ENCODE peak calls at places on chromosomes 13 and 19, in four cellular contexts. J is WTC11, D is HepG2, Z is K562. H is an unnamed sample.

GRCh38 chr19:1106841-1107654 is 3.3 kb downstream of the GPX4 start:
- DNase-seq in J (no peak), D (peak; percentile 20), Z (peak; percentile 64), H (no peak)

GRCh38 chr13:109425821-109426689 is 360.3 kb downstream of the IRS2 start:
- DNase-seq in J (no peak), D (no peak), Z (no peak), H (no peak)

GRCh38 chr19:49746206-49746958 is 16.7 kb downstream of the TSKS start:
- DNase-seq in J (peak; percentile 97), D (peak; percentile 36), Z (peak; percentile 98), H (peak; percentile 67)

GRCh38 chr13:83248751-83249150 is 633.5 kb downstream of the SLITRK1 start:
- DNase-seq in J (no peak), D (no peak), Z (no peak), H (no peak)

GRCh38 chr13:33367931-33368330 is 82.4 kb upstream of the STARD13 start:
- DNase-seq in J (no peak), D (no peak), Z (peak; percentile 45), H (no peak)

GRCh38 chr19:47005873-47006272 is 13.8 kb upstream of the NPAS1 start:
- DNase-seq in J (no peak), D (peak; percentile 33), Z (no peak), H (peak; percentile 67)

GRCh38 chr13:111328803-111329410 is 8.5 kb downstream of the TEX29 start:
- DNase-seq in J (no peak), D (no peak), Z (no peak), H (no peak)

GRCh38 chr19:14383556-14383897 is 2.3 kb downstream of the ADGRE5 start:
- DNase-seq in J (no peak), D (no peak), Z (no peak), H (no peak)

GRCh38 chr19:32570081-32570785 is 10.8 kb upstream of the PDCD5 start:
- DNase-seq in J (peak; percentile 65), D (peak; percentile 62), Z (peak; percentile 75), H (peak; percentile 70)

GRCh38 chr13:111337206-111337605 is 16.8 kb downstream of the TEX29 start:
- DNase-seq in J (no peak), D (no peak), Z (no peak), H (no peak)

GRCh38 chr19:30136591-30136990 is 194.6 kb downstream of the URI1 start:
- DNase-seq in J (no peak), D (no peak), Z (no peak), H (no peak)

GRCh38 chr19:53158119-53158656 is 665 bp downstream of the ZNF347 start:
- DNase-seq in J (peak; percentile 52), D (no peak), Z (peak; percentile 51), H (no peak)

GRCh38 chr13:72313546-72313945 is 413.9 kb downstream of the MZT1 start:
- DNase-seq in J (no peak), D (no peak), Z (no peak), H (no peak)

GRCh38 chr13:51280379-51280940 is 58.3 kb downstream of the FAM124A start:
- DNase-seq in J (no peak), D (no peak), Z (no peak), H (no peak)

GRCh38 chr19:21463449-21464105 is 41.8 kb upstream of the ZNF429 start:
- DNase-seq in J (peak; percentile 85), D (no peak), Z (peak; percentile 89), H (no peak)

GRCh38 chr13:109332501-109333499 is 453.6 kb downstream of the IRS2 start:
- DNase-seq in J (peak; percentile 15), D (no peak), Z (no peak), H (no peak)

GRCh38 chr19:13995017-13995728 is 10.9 kb downstream of the RFX1 start:
- DNase-seq in J (no peak), D (no peak), Z (no peak), H (no peak)

GRCh38 chr19:43928820-43929219 is 6.3 kb downstream of the ZNF45 start:
- DNase-seq in J (no peak), D (no peak), Z (no peak), H (no peak)

GRCh38 chr13:50124536-50125305 is 109.5 kb downstream of the KCNRG start:
- DNase-seq in J (peak; percentile 68), D (peak; percentile 33), Z (peak; percentile 94), H (peak; percentile 54)

GRCh38 chr19:49946415-49946814 is 14.6 kb downstream of the SIGLEC11 start:
- DNase-seq in J (no peak), D (no peak), Z (no peak), H (no peak)

GRCh38 chr13:24894972-24895300 is 131.0 kb downstream of the RNF17 start:
- DNase-seq in J (peak; percentile 19), D (no peak), Z (no peak), H (no peak)

GRCh38 chr13:63690672-63691071 is 2275.0 kb upstream of the PCDH20 start:
- DNase-seq in J (no peak), D (no peak), Z (no peak), H (no peak)

GRCh38 chr19:54030895-54031586 is 32.7 kb downstream of the VSTM1 start:
- DNase-seq in J (no peak), D (no peak), Z (peak; percentile 40), H (peak; percentile 48)

GRCh38 chr19:41694196-41694595 is 6.1 kb upstream of the CEACAM7 start:
- DNase-seq in J (no peak), D (no peak), Z (no peak), H (no peak)

GRCh38 chr19:41690801-41691065 is 2.7 kb upstream of the CEACAM7 start:
- DNase-seq in J (no peak), D (no peak), Z (no peak), H (no peak)

GRCh38 chr19:41689993-41690800 is 2.1 kb upstream of the CEACAM7 start:
- DNase-seq in J (no peak), D (no peak), Z (no peak), H (no peak)

GRCh38 chr19:41688687-41689086 is 617 bp upstream of the CEACAM7 start:
- DNase-seq in J (no peak), D (no peak), Z (no peak), H (no peak)

GRCh38 chr19:41691268-41691970 is 3.3 kb upstream of the CEACAM7 start:
- DNase-seq in J (peak; percentile 69), D (no peak), Z (peak; percentile 35), H (peak; percentile 76)
- TF ChIP-seq HMGXB4 in J (no peak), D (no peak), Z (no peak), H (no peak)

DNA sequence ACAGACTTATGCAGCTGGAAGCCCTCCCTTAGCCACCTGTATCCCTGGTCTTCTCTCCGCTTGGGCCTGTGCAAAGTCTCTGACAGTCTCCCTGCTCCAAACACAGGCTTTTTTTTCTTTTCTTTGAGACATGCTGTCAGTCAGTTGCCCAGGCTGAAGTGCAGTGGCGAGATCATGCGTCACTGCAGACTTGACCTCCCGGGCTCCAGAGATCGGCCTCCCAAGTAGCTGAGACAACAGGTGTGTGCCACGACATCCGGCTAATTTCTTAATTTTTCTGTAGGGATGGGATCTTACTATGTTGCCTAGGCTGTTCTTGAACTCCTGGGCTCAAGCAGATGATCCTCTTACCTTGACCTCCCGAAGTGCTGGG is 1.6 kb downstream of the MZF1 start:
- DNase-seq in J (peak; percentile 1), D (no peak), Z (no peak), H (no peak)
- TF ChIP-seq HMGXB4 in J (no peak), D (no peak), Z (no peak), H (no peak)

GRCh38 chr13:45674908-45675307 is 27.2 kb upstream of the CBY2 start:
- DNase-seq in J (no peak), D (no peak), Z (no peak), H (no peak)

GRCh38 chr13:45683701-45684100 is 18.4 kb upstream of the CBY2 start:
- DNase-seq in J (peak; percentile 17), D (no peak), Z (no peak), H (no peak)

GRCh38 chr13:45682494-45683008 is 19.6 kb upstream of the CBY2 start:
- DNase-seq in J (no peak), D (no peak), Z (no peak), H (no peak)

GRCh38 chr13:45681101-45681500 is 21.0 kb upstream of the CBY2 start:
- DNase-seq in J (no peak), D (no peak), Z (no peak), H (no peak)

GRCh38 chr13:45678282-45678681 is 23.8 kb upstream of the CBY2 start:
- DNase-seq in J (no peak), D (no peak), Z (no peak), H (no peak)
- TF ChIP-seq HMGXB4 in J (no peak), D (no peak), Z (no peak), H (no peak)

GRCh38 chr13:112623051-112623711 is 35.2 kb upstream of the TUBGCP3 start:
- DNase-seq in J (no peak), D (no peak), Z (no peak), H (no peak)

GRCh38 chr13:112618501-112618900 is 30.5 kb upstream of the TUBGCP3 start:
- DNase-seq in J (no peak), D (no peak), Z (no peak), H (no peak)

GRCh38 chr13:112622375-112622774 is 34.4 kb upstream of the TUBGCP3 start:
- DNase-seq in J (no peak), D (no peak), Z (no peak), H (no peak)

GRCh38 chr13:112617754-112618375 is 29.9 kb upstream of the TUBGCP3 start:
- DNase-seq in J (no peak), D (no peak), Z (no peak), H (no peak)

DNA sequence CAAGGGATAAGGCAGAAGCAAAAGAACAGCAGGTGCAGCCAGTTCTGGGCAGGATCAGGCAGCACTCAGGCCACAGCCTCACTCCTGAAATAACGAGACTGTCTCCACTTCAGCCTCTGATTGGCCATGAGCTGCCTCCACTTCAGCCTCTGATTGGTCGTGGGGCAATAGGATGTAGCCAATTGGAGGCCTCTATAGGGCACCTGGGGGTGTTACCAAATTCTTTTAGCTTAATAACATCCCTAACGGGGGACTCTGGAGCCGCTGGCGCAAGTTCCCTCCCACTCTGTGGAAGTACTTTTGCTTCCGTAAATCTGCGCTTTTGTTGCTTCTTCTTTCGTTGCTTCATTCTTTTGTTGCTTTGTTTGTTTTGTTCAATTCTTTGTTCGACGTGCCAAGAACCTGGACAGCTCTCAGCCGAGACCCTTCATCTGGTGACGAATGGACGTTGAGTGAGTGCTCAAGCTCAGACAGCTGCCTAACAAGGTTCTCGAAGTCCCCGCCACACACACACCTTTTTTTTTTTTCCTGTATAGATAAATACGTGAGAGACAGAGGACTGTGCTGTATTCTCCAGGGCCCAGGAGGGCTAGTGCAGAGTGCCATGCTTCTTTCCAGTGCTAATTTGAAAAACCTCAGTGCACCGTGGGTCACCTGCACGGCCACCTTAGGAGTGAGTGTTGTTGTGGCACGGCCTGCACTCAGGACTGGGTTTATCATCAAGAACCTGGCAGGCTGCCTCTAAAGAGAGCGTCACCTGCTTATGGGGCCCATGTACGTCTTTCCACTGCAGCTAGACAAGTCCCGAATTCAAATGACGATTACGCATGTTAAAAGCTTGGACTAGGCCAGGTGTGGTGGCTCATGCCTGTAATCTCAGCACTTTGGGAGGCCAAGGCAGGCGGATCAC is 32.0 kb upstream of the TUBGCP3 start:
- DNase-seq in J (peak; percentile 47), D (no peak), Z (peak; percentile 24), H (peak; percentile 7)
- TF ChIP-seq HMGXB4 in J (no peak), D (no peak), Z (no peak), H (no peak)

GRCh38 chr19:45403781-45404556 is 900 bp downstream of the PPP1R13L start:
- DNase-seq in J (peak; percentile 94), D (peak; percentile 70), Z (peak; percentile 89), H (peak; percentile 80)
- TF ChIP-seq HMGXB4 in J (no peak), D (peak; percentile 55), Z (no peak), H (no peak)